ENCODE peak calls at places on chromosomes 13 and 19, in five cellular contexts. M, Q, G, W and C are unnamed samples.

GRCh38 chr19:29675120-29675649 is 9.9 kb downstream of the PLEKHF1 start:
- DNase-seq in M (no peak), Q (no peak), G (no peak), W (no peak), C (no peak)

GRCh38 chr19:18699403-18700054 is 16.0 kb downstream of the CRTC1 start:
- DNase-seq in M (no peak), Q (no peak), G (peak), W (no peak), C (no peak)

GRCh38 chr19:49453757-49454248 is 778 bp downstream of the ALDH16A1 start:
- DNase-seq in M (no peak), Q (no peak), G (peak), W (no peak), C (no peak)

GRCh38 chr13:96779691-96780090 is 214.6 kb downstream of the OXGR1 start:
- DNase-seq in M (no peak), Q (no peak), G (no peak), W (no peak), C (no peak)

GRCh38 chr19:15035795-15036311 is 13.4 kb upstream of the CASP14 start:
- DNase-seq in M (no peak), Q (no peak), G (no peak), W (no peak), C (no peak)

GRCh38 chr13:31101511-31102170 is 60.1 kb downstream of the HSPH1 start:
- DNase-seq in M (peak), Q (no peak), G (no peak), W (peak), C (no peak)

GRCh38 chr13:88919970-88920628 is 1248.9 kb downstream of the SLITRK5 start:
- DNase-seq in M (no peak), Q (no peak), G (no peak), W (no peak), C (no peak)

GRCh38 chr13:94173312-94173854 is 306.1 kb downstream of the DCT start:
- DNase-seq in M (no peak), Q (no peak), G (no peak), W (no peak), C (no peak)

GRCh38 chr13:51202477-51203046 is 19.6 kb upstream of the FAM124A start:
- DNase-seq in M (no peak), Q (no peak), G (no peak), W (no peak), C (no peak)

GRCh38 chr13:46598140-46598819 is 45.3 kb downstream of the LRCH1 start:
- DNase-seq in M (no peak), Q (no peak), G (no peak), W (no peak), C (no peak)

GRCh38 chr13:45678282-45678681 is 23.8 kb upstream of the CBY2 start:
- DNase-seq in M (no peak), Q (no peak), G (no peak), W (no peak), C (no peak)

GRCh38 chr19:29714953-29715694 is at the start of gene C19orf12:
- DNase-seq in M (peak), Q (no peak), G (peak), W (peak), C (no peak)

GRCh38 chr13:112769615-112770014 is 79.8 kb downstream of the ATP11A start:
- DNase-seq in M (no peak), Q (no peak), G (no peak), W (no peak), C (no peak)

GRCh38 chr13:36453518-36453917 is 21.2 kb downstream of the CCNA1 start:
- DNase-seq in M (no peak), Q (no peak), G (no peak), W (no peak), C (no peak)

GRCh38 chr13:112756967-112757758 is 67.3 kb downstream of the ATP11A start:
- DNase-seq in M (no peak), Q (no peak), G (no peak), W (no peak), C (no peak)

GRCh38 chr13:41224113-41225110 is 30.0 kb upstream of the KBTBD7 start:
- DNase-seq in M (no peak), Q (no peak), G (no peak), W (no peak), C (no peak)

GRCh38 chr19:383922-384800 is 24.8 kb downstream of the C2CD4C start:
- DNase-seq in M (no peak), Q (no peak), G (peak), W (peak), C (no peak)

GRCh38 chr13:108083056-108083455 is 132.3 kb downstream of the LIG4 start:
- DNase-seq in M (no peak), Q (no peak), G (no peak), W (no peak), C (no peak)

GRCh38 chr13:52644108-52644507 is 1.9 kb downstream of the HNRNPA1L2 start:
- DNase-seq in M (no peak), Q (no peak), G (no peak), W (no peak), C (no peak)

GRCh38 chr19:51593138-51593890 is 22.2 kb downstream of the ZNF175 start:
- DNase-seq in M (no peak), Q (no peak), G (peak), W (no peak), C (no peak)

GRCh38 chr13:70792121-70792520 is 683.9 kb upstream of the KLHL1 start:
- DNase-seq in M (no peak), Q (no peak), G (no peak), W (no peak), C (no peak)

GRCh38 chr13:83168575-83168974 is 713.7 kb downstream of the SLITRK1 start:
- DNase-seq in M (no peak), Q (no peak), G (no peak), W (no peak), C (no peak)

GRCh38 chr19:46601318-46602224 is at the start of gene CALM3:
- DNase-seq in M (no peak), Q (peak), G (peak), W (peak), C (no peak)

GRCh38 chr13:100646030-100646673 is 28.4 kb downstream of the TMTC4 start:
- DNase-seq in M (no peak), Q (no peak), G (peak), W (no peak), C (peak)

GRCh38 chr19:29623726-29624488 is 17.8 kb downstream of the POP4 start:
- DNase-seq in M (no peak), Q (no peak), G (peak), W (no peak), C (no peak)

GRCh38 chr13:93496985-93497673 is 270.5 kb downstream of the GPC6 start:
- DNase-seq in M (no peak), Q (no peak), G (no peak), W (no peak), C (no peak)

GRCh38 chr13:106104281-106104901 is 431.1 kb downstream of the EFNB2 start:
- DNase-seq in M (no peak), Q (no peak), G (no peak), W (no peak), C (peak)

GRCh38 chr19:11092181-11092538 is 2.9 kb downstream of the LDLR start:
- DNase-seq in M (no peak), Q (no peak), G (no peak), W (no peak), C (peak)

GRCh38 chr13:113920606-113921306 is 53.1 kb downstream of the C13orf46 start:
- DNase-seq in M (no peak), Q (peak), G (no peak), W (peak), C (no peak)

GRCh38 chr19:4636151-4636717 is 3.1 kb upstream of the TNFAIP8L1 start:
- DNase-seq in M (peak), Q (no peak), G (peak), W (peak), C (no peak)

GRCh38 chr13:68190826-68191225 is 960.7 kb upstream of the PCDH9 start:
- DNase-seq in M (no peak), Q (no peak), G (no peak), W (no peak), C (peak)

GRCh38 chr13:20550799-20551198 is 16.2 kb upstream of the IFT88 start:
- DNase-seq in M (no peak), Q (no peak), G (no peak), W (no peak), C (no peak)

GRCh38 chr19:35937345-35938281 is 1.4 kb downstream of the LRFN3 start:
- DNase-seq in M (no peak), Q (no peak), G (no peak), W (no peak), C (no peak)

GRCh38 chr19:28009696-28010095 is 1203.3 kb downstream of the UQCRFS1 start:
- DNase-seq in M (no peak), Q (peak), G (no peak), W (no peak), C (peak)

GRCh38 chr19:46863818-46864629 is 3.2 kb downstream of the ARHGAP35 start:
- DNase-seq in M (no peak), Q (no peak), G (no peak), W (no peak), C (no peak)

GRCh38 chr19:43936219-43936618 is 1.1 kb upstream of the ZNF45 start:
- DNase-seq in M (no peak), Q (no peak), G (peak), W (no peak), C (no peak)

GRCh38 chr19:7497292-7497691 is 8.5 kb upstream of the PEX11G start:
- DNase-seq in M (no peak), Q (no peak), G (peak), W (no peak), C (no peak)
- TF ChIP-seq CTCF in M (peak), Q (no peak), G (peak), W (peak), C (peak)

GRCh38 chr13:78604782-78605611 is 1.6 kb upstream of the POU4F1 start:
- DNase-seq in M (no peak), Q (no peak), G (peak), W (no peak), C (no peak)
- H3K4me3 ChIP-seq in M (no peak), Q (no peak), G (no peak), W (no peak), C (no peak)

GRCh38 chr19:2840794-2841790 is at the start of gene ZNF555:
- DNase-seq in M (peak), Q (peak), G (peak), W (peak), C (peak)
- TF ChIP-seq CTCF in M (peak), Q (peak), G (peak), W (peak), C (peak)

DNA sequence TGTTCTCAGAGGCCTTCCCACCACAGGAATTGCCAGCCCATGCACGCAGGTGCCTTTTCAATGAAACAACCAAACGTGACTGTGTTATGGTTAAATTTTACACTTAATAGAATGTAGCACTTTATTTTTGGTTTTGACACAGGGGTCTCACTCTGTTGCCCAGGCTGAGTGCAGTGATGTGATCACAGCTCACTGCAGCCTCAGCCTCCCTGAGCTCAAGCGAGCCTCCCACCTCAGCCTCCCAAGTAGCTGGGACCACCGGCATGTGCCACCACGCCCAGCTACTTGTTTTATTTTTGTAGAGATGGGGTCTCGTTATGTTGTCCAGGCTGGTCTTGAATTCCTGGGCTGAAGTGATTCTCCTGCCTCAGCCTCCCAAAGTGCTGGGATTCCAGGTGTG is 7.2 kb downstream of the ATP8B3 start:
- DNase-seq in M (no peak), Q (no peak), G (no peak), W (no peak), C (no peak)
- H3K4me3 ChIP-seq in M (no peak), Q (no peak), G (no peak), W (no peak), C (no peak)

DNA sequence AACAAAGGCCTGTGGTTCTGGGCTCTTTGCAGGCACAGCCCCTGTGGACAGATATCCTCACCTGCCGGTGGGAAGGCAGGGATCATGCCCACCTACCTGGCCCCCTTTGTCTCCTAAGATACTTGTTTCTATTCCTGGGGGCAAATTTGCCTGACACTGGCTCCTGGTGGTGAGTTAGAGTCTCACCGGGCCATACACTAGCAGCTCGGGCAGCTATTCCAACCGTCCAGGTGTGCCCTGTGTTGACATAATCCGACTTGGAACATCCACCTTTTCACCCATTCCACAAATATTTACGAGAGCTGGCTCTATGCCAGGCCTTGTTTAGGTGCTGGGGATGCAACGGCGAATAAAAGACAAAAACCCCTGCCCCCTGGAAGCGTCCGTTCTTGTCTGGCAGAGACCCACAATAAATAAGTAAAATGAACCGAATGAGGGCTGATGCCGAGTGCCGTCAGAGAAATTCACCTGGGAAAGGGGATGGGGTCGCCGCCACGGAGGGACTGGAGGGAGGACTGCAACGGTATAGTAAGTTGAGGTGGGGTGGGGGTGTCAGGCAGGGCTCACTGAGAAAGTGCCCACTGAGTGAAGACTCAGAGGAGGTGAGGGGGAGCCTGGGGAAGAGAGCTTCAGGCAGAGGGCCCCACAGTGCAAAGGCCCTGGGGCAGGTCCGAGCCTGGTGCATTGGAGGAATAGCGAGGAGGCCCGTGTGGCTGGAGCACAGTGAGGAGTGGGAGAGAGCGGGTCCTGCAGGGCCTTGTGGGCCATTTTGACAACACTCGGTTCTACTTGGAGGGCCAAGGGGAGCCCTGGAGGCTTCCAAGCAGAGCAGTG is 43.2 kb upstream of the RANBP3 start:
- DNase-seq in M (no peak), Q (no peak), G (no peak), W (no peak), C (no peak)
- TF ChIP-seq CTCF in M (no peak), Q (peak), G (peak), W (no peak), C (peak)

GRCh38 chr19:9621156-9622037 is at the start of gene ZNF561:
- DNase-seq in M (peak), Q (peak), G (peak), W (peak), C (peak)

GRCh38 chr19:9620842-9621155 is 233 bp downstream of the ZNF561 start:
- DNase-seq in M (no peak), Q (peak), G (no peak), W (no peak), C (no peak)

DNA sequence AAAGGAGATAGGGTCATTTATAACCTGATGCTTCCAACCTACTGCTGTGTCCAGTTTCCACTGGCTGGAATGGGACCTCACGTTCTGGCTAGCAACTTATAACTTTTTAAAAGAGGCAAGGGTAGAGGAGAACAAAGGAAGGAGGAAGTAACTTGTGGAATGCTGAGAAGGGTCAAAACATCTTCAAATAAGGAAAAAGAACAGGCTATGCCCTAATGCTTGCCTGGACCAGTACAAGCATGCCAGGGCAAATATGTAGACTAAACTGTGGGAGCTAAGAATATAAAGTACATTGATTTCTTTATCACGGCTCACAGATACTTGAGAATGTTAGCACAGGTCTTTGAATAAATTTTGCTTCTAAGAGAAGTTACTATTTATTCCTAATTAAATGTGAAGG is 1.5 kb upstream of the ZNF561 start:
- DNase-seq in M (no peak), Q (no peak), G (no peak), W (no peak), C (peak)
- H3K4me3 ChIP-seq in M (no peak), Q (no peak), G (no peak), W (no peak), C (peak)

DNA sequence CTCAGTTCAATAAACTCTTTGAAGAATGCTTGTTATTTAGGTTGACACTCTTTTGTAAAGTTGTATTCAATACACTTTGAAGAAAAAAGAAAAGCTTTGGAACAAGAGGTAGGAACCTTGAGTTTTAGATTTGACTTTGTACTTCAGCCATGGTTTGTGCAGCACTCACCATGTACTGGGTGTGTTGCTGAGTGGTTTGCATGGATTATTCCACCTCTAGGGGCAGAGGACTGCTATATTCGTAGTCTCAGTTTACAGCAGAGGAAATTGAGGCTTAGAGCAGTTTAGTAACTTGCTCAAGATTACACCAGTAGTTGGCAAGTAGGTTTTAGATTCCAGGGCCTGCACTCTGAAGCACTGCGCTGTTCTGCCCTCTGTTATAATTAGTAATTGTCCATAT is 68.8 kb downstream of the DNAJC3 start:
- DNase-seq in M (no peak), Q (no peak), G (no peak), W (no peak), C (no peak)
- TF ChIP-seq CTCF in M (no peak), Q (no peak), G (no peak), W (no peak), C (peak)